ENCODE peak calls at places on chromosomes 13 and 19, in nine cellular contexts. X is posterior cingulate gyrus; Y is ACHN; E is stimulated activated CD4-positive, alpha-beta T cell treated with anti-CD3 and anti-CD28 coated beads, Interleukin-4, amount 100 ng/mL, for 48 hours; C is activated CD4-positive, alpha-beta T cell treated with anti-CD3 and anti-CD28 coated beads for 1 hour; L is T-cell; H is Panc1; G is left ventricle myocardium superior; Q is A549. N is an unnamed sample.
A peak's percentile ranks its signal among the peaks of the same experiment; 100 is the strongest.

GRCh38 chr19:46271488-46272197 is 25.2 kb upstream of the HIF3A start:
- DNase-seq in X (no peak), Y (peak; percentile 96), E (peak; percentile 9), C (no peak), L (no peak), H (no peak), G (no peak), Q (peak; percentile 87), N (no peak)

GRCh38 chr13:104837756-104838155 is 1697.7 kb downstream of the EFNB2 start:
- DNase-seq in X (no peak), Y (no peak), E (no peak), C (no peak), L (no peak), H (no peak), G (no peak), Q (no peak), N (no peak)

GRCh38 chr19:3366761-3367571 is 583 bp downstream of the NFIC start:
- DNase-seq in X (no peak), Y (peak; percentile 25), E (no peak), C (no peak), L (no peak), H (no peak), G (peak; percentile 77), Q (no peak), N (no peak)

GRCh38 chr13:28137556-28137955 is 789 bp upstream of the PAN3 start:
- DNase-seq in X (no peak), Y (peak; percentile 19), E (peak; percentile 0), C (no peak), L (no peak), H (no peak), G (no peak), Q (no peak), N (no peak)

GRCh38 chr19:20423381-20424207 is 142.0 kb downstream of the ZNF737 start:
- DNase-seq in X (peak; percentile 27), Y (no peak), E (peak; percentile 6), C (no peak), L (no peak), H (peak; percentile 67), G (peak; percentile 70), Q (no peak), N (peak; percentile 9)

GRCh38 chr13:50629497-50629896 is 214.0 kb downstream of the DLEU7 start:
- DNase-seq in X (no peak), Y (no peak), E (no peak), C (no peak), L (no peak), H (no peak), G (no peak), Q (no peak), N (no peak)

GRCh38 chr13:60396008-60396782 is 825 bp upstream of the TDRD3 start:
- DNase-seq in X (peak; percentile 86), Y (peak; percentile 93), E (peak; percentile 86), C (peak; percentile 81), L (peak; percentile 73), H (peak; percentile 54), G (peak; percentile 96), Q (peak; percentile 92), N (peak; percentile 68)

GRCh38 chr13:84896128-84896527 is 903.1 kb downstream of the SLITRK6 start:
- DNase-seq in X (peak; percentile 39), Y (peak; percentile 51), E (peak; percentile 3), C (no peak), L (no peak), H (peak; percentile 20), G (no peak), Q (peak; percentile 65), N (peak; percentile 19)

GRCh38 chr19:19635313-19635702 is 7.3 kb upstream of the LPAR2 start:
- DNase-seq in X (no peak), Y (no peak), E (no peak), C (no peak), L (no peak), H (no peak), G (no peak), Q (no peak), N (no peak)

GRCh38 chr13:30895773-30896172 is 10.3 kb upstream of the MEDAG start:
- DNase-seq in X (no peak), Y (no peak), E (no peak), C (no peak), L (no peak), H (no peak), G (peak; percentile 66), Q (no peak), N (no peak)

GRCh38 chr13:31653730-31654129 is 85.6 kb upstream of the RXFP2 start:
- DNase-seq in X (no peak), Y (no peak), E (no peak), C (no peak), L (no peak), H (no peak), G (no peak), Q (no peak), N (no peak)

GRCh38 chr19:1468274-1469199 is 10.5 kb downstream of the C19orf25 start:
- DNase-seq in X (no peak), Y (peak; percentile 47), E (peak; percentile 49), C (no peak), L (no peak), H (no peak), G (peak; percentile 56), Q (peak; percentile 60), N (no peak)

GRCh38 chr13:37194428-37194861 is 89.0 kb upstream of the CSNK1A1L start:
- DNase-seq in X (no peak), Y (no peak), E (no peak), C (no peak), L (no peak), H (no peak), G (no peak), Q (no peak), N (no peak)

GRCh38 chr19:10339380-10339960 is at the start of gene ICAM3:
- DNase-seq in X (no peak), Y (no peak), E (peak; percentile 63), C (peak; percentile 49), L (peak; percentile 46), H (no peak), G (no peak), Q (no peak), N (no peak)

GRCh38 chr13:51328488-51328887 is 11.0 kb upstream of the SERPINE3 start:
- DNase-seq in X (no peak), Y (no peak), E (no peak), C (no peak), L (no peak), H (no peak), G (no peak), Q (no peak), N (no peak)

GRCh38 chr19:4519521-4520277 is 1.4 kb upstream of the PLIN4 start:
- DNase-seq in X (no peak), Y (no peak), E (no peak), C (no peak), L (no peak), H (no peak), G (peak; percentile 75), Q (peak; percentile 31), N (no peak)

GRCh38 chr19:48543121-48543710 is 8.8 kb upstream of the SULT2B1 start:
- DNase-seq in X (no peak), Y (peak; percentile 67), E (no peak), C (no peak), L (no peak), H (no peak), G (no peak), Q (peak; percentile 78), N (no peak)

GRCh38 chr19:54481326-54481930 is 8.3 kb upstream of the CDC42EP5 start:
- DNase-seq in X (no peak), Y (peak; percentile 34), E (no peak), C (no peak), L (no peak), H (no peak), G (no peak), Q (peak; percentile 67), N (no peak)

GRCh38 chr13:95100525-95101121 is 200.6 kb downstream of the ABCC4 start:
- DNase-seq in X (no peak), Y (peak; percentile 27), E (no peak), C (no peak), L (no peak), H (peak; percentile 81), G (no peak), Q (peak; percentile 98), N (no peak)

GRCh38 chr19:13459351-13459750 is 46.9 kb downstream of the CACNA1A start:
- DNase-seq in X (peak; percentile 40), Y (no peak), E (no peak), C (no peak), L (no peak), H (no peak), G (no peak), Q (no peak), N (no peak)